ENCODE peak calls at places on chromosomes 16 and 17, in seven cellular contexts. One of them, this sample, is unnamed. For H3K36me3, the result is how much of the 10 kb centered on the place peaks cover.

GRCh38 chr16:49280022-49280741 is 1.5 kb downstream of the CBLN1 start:
- DNase-seq in Peyer's patch: no peak
- DNase-seq in thoracic aorta: no peak
- DNase-seq in BE2C: no peak
- DNase-seq in fibroblast of lung: no peak
- DNase-seq in Caco-2: peak
- DNase-seq in sigmoid colon: no peak
- DNase-seq in this sample: peak

GRCh38 chr17:76570457-76570856 is 15.2 kb downstream of the ST6GALNAC2 start:
- DNase-seq in Peyer's patch: no peak
- DNase-seq in thoracic aorta: no peak
- DNase-seq in BE2C: no peak
- DNase-seq in fibroblast of lung: no peak
- DNase-seq in Caco-2: no peak
- DNase-seq in sigmoid colon: no peak
- DNase-seq in this sample: no peak

GRCh38 chr16:89187337-89188063 is 12.8 kb downstream of the SLC22A31 start:
- DNase-seq in Peyer's patch: no peak
- DNase-seq in thoracic aorta: no peak
- DNase-seq in BE2C: peak
- DNase-seq in fibroblast of lung: peak
- DNase-seq in Caco-2: no peak
- DNase-seq in sigmoid colon: no peak
- DNase-seq in this sample: peak

GRCh38 chr17:45355087-45355486 is 38.3 kb upstream of the MAP3K14 start:
- DNase-seq in Peyer's patch: peak
- DNase-seq in thoracic aorta: no peak
- DNase-seq in BE2C: no peak
- DNase-seq in fibroblast of lung: no peak
- DNase-seq in Caco-2: peak
- DNase-seq in sigmoid colon: peak
- DNase-seq in this sample: no peak

GRCh38 chr17:72430611-72431432 is 310.0 kb downstream of the SOX9 start:
- DNase-seq in Peyer's patch: peak
- DNase-seq in thoracic aorta: no peak
- DNase-seq in BE2C: no peak
- DNase-seq in fibroblast of lung: no peak
- DNase-seq in Caco-2: no peak
- DNase-seq in sigmoid colon: no peak
- DNase-seq in this sample: no peak

GRCh38 chr16:27154573-27155521 is 48.5 kb upstream of the KDM8 start:
- DNase-seq in Peyer's patch: peak
- DNase-seq in thoracic aorta: no peak
- DNase-seq in BE2C: peak
- DNase-seq in fibroblast of lung: peak
- DNase-seq in Caco-2: peak
- DNase-seq in sigmoid colon: peak
- DNase-seq in this sample: peak

GRCh38 chr17:17420561-17421269 is 56.1 kb upstream of the MED9 start:
- DNase-seq in Peyer's patch: peak
- DNase-seq in thoracic aorta: no peak
- DNase-seq in BE2C: no peak
- DNase-seq in fibroblast of lung: no peak
- DNase-seq in Caco-2: no peak
- DNase-seq in sigmoid colon: peak
- DNase-seq in this sample: peak

GRCh38 chr16:57628008-57628781 is at the start of gene ADGRG1:
- DNase-seq in Peyer's patch: peak
- DNase-seq in thoracic aorta: peak
- DNase-seq in BE2C: peak
- DNase-seq in fibroblast of lung: peak
- DNase-seq in Caco-2: peak
- DNase-seq in sigmoid colon: peak
- DNase-seq in this sample: peak

GRCh38 chr16:12764813-12765212 is 38.9 kb downstream of the CPPED1 start:
- DNase-seq in Peyer's patch: peak
- DNase-seq in thoracic aorta: no peak
- DNase-seq in BE2C: no peak
- DNase-seq in fibroblast of lung: no peak
- DNase-seq in Caco-2: no peak
- DNase-seq in sigmoid colon: no peak
- DNase-seq in this sample: no peak

GRCh38 chr16:56742030-56742984 is 12.4 kb downstream of the NUP93 start:
- DNase-seq in Peyer's patch: no peak
- DNase-seq in thoracic aorta: no peak
- DNase-seq in BE2C: no peak
- DNase-seq in fibroblast of lung: peak
- DNase-seq in Caco-2: peak
- DNase-seq in sigmoid colon: no peak
- DNase-seq in this sample: no peak

GRCh38 chr16:46673320-46674013 is 15.5 kb downstream of the VPS35 start:
- DNase-seq in Peyer's patch: peak
- DNase-seq in thoracic aorta: no peak
- DNase-seq in BE2C: peak
- DNase-seq in fibroblast of lung: peak
- DNase-seq in Caco-2: peak
- DNase-seq in sigmoid colon: no peak
- DNase-seq in this sample: peak

GRCh38 chr17:75242461-75243042 is 18.9 kb downstream of the GGA3 start:
- DNase-seq in Peyer's patch: peak
- DNase-seq in thoracic aorta: no peak
- DNase-seq in BE2C: no peak
- DNase-seq in fibroblast of lung: no peak
- DNase-seq in Caco-2: no peak
- DNase-seq in sigmoid colon: no peak
- DNase-seq in this sample: no peak

GRCh38 chr17:33118391-33118790 is 126.7 kb downstream of the SPACA3 start:
- DNase-seq in Peyer's patch: no peak
- DNase-seq in thoracic aorta: no peak
- DNase-seq in BE2C: no peak
- DNase-seq in fibroblast of lung: no peak
- DNase-seq in Caco-2: no peak
- DNase-seq in sigmoid colon: no peak
- DNase-seq in this sample: no peak

GRCh38 chr17:79484600-79485398 is 126.1 kb downstream of the RBFOX3 start:
- DNase-seq in Peyer's patch: no peak
- DNase-seq in thoracic aorta: no peak
- DNase-seq in BE2C: no peak
- DNase-seq in fibroblast of lung: no peak
- DNase-seq in Caco-2: no peak
- DNase-seq in sigmoid colon: no peak
- DNase-seq in this sample: no peak

GRCh38 chr17:50461550-50462132 is 7.0 kb downstream of the CHAD start:
- DNase-seq in Peyer's patch: no peak
- DNase-seq in thoracic aorta: no peak
- DNase-seq in BE2C: no peak
- DNase-seq in fibroblast of lung: no peak
- DNase-seq in Caco-2: no peak
- DNase-seq in sigmoid colon: no peak
- DNase-seq in this sample: no peak

GRCh38 chr17:10127819-10128375 is 70.5 kb downstream of the GAS7 start:
- DNase-seq in Peyer's patch: peak
- DNase-seq in thoracic aorta: peak
- DNase-seq in BE2C: no peak
- DNase-seq in fibroblast of lung: peak
- DNase-seq in Caco-2: no peak
- DNase-seq in sigmoid colon: peak
- DNase-seq in this sample: peak

GRCh38 chr16:1530883-1531637 is 2.4 kb upstream of the TMEM204 start:
- DNase-seq in Peyer's patch: no peak
- DNase-seq in thoracic aorta: no peak
- DNase-seq in BE2C: peak
- DNase-seq in fibroblast of lung: no peak
- DNase-seq in Caco-2: no peak
- DNase-seq in sigmoid colon: peak
- DNase-seq in this sample: no peak

GRCh38 chr17:17393976-17394375 is 82.8 kb upstream of the MED9 start:
- DNase-seq in Peyer's patch: no peak
- DNase-seq in thoracic aorta: no peak
- DNase-seq in BE2C: no peak
- DNase-seq in fibroblast of lung: no peak
- DNase-seq in Caco-2: no peak
- DNase-seq in sigmoid colon: no peak
- DNase-seq in this sample: no peak

GRCh38 chr17:58329035-58329807 is 626 bp upstream of the TSPOAP1 start:
- DNase-seq in Peyer's patch: peak
- DNase-seq in thoracic aorta: no peak
- DNase-seq in BE2C: no peak
- DNase-seq in fibroblast of lung: no peak
- DNase-seq in Caco-2: no peak
- DNase-seq in sigmoid colon: no peak
- DNase-seq in this sample: no peak

GRCh38 chr17:12918132-12918531 is 99.7 kb downstream of the ELAC2 start:
- DNase-seq in Peyer's patch: no peak
- DNase-seq in thoracic aorta: no peak
- DNase-seq in BE2C: no peak
- DNase-seq in fibroblast of lung: no peak
- DNase-seq in Caco-2: no peak
- DNase-seq in sigmoid colon: no peak
- DNase-seq in this sample: no peak

GRCh38 chr17:1577186-1577585 is 14.6 kb upstream of the PITPNA start:
- DNase-seq in Peyer's patch: peak
- DNase-seq in thoracic aorta: peak
- DNase-seq in BE2C: no peak
- DNase-seq in fibroblast of lung: peak
- DNase-seq in Caco-2: no peak
- DNase-seq in sigmoid colon: peak
- DNase-seq in this sample: peak

GRCh38 chr17:58193641-58194259 is 1.2 kb downstream of the EPX start:
- DNase-seq in Peyer's patch: no peak
- DNase-seq in thoracic aorta: no peak
- DNase-seq in BE2C: no peak
- DNase-seq in fibroblast of lung: no peak
- DNase-seq in Caco-2: no peak
- DNase-seq in sigmoid colon: no peak
- DNase-seq in this sample: no peak

GRCh38 chr16:67165121-67166034 is 833 bp downstream of the HSF4 start:
- DNase-seq in Peyer's patch: peak
- DNase-seq in thoracic aorta: no peak
- DNase-seq in BE2C: no peak
- DNase-seq in fibroblast of lung: peak
- DNase-seq in Caco-2: no peak
- DNase-seq in sigmoid colon: no peak
- DNase-seq in this sample: peak

GRCh38 chr16:80614908-80615696 is 74.3 kb downstream of the DYNLRB2 start:
- DNase-seq in Peyer's patch: no peak
- DNase-seq in thoracic aorta: no peak
- DNase-seq in BE2C: no peak
- DNase-seq in fibroblast of lung: peak
- DNase-seq in Caco-2: no peak
- DNase-seq in sigmoid colon: no peak
- DNase-seq in this sample: no peak

GRCh38 chr17:76163919-76164318 is 22.9 kb upstream of the FOXJ1 start:
- DNase-seq in Peyer's patch: no peak
- DNase-seq in thoracic aorta: no peak
- DNase-seq in BE2C: no peak
- DNase-seq in fibroblast of lung: no peak
- DNase-seq in Caco-2: no peak
- DNase-seq in sigmoid colon: no peak
- DNase-seq in this sample: no peak

GRCh38 chr16:10876799-10877341 is at the start of gene CIITA:
- DNase-seq in Peyer's patch: peak
- DNase-seq in thoracic aorta: peak
- DNase-seq in BE2C: no peak
- DNase-seq in fibroblast of lung: peak
- DNase-seq in Caco-2: no peak
- DNase-seq in sigmoid colon: peak
- DNase-seq in this sample: peak

GRCh38 chr17:78448356-78448993 is 70.0 kb downstream of the PGS1 start:
- DNase-seq in Peyer's patch: no peak
- DNase-seq in thoracic aorta: no peak
- DNase-seq in BE2C: no peak
- DNase-seq in fibroblast of lung: no peak
- DNase-seq in Caco-2: no peak
- DNase-seq in sigmoid colon: no peak
- DNase-seq in this sample: no peak
- TF ChIP-seq CTCF in Peyer's patch: no peak
- TF ChIP-seq CTCF in thoracic aorta: no peak
- TF ChIP-seq CTCF in BE2C: peak
- TF ChIP-seq CTCF in fibroblast of lung: peak
- TF ChIP-seq CTCF in Caco-2: peak
- TF ChIP-seq CTCF in sigmoid colon: no peak
- TF ChIP-seq CTCF in this sample: peak

GRCh38 chr16:9212621-9213020 is 121.2 kb downstream of the HAPSTR1 start:
- DNase-seq in Peyer's patch: no peak
- DNase-seq in thoracic aorta: no peak
- DNase-seq in BE2C: no peak
- DNase-seq in fibroblast of lung: no peak
- DNase-seq in Caco-2: no peak
- DNase-seq in sigmoid colon: no peak
- DNase-seq in this sample: no peak
- H3K36me3 ChIP-seq in Peyer's patch: under half
- H3K36me3 ChIP-seq in thoracic aorta: under half
- H3K36me3 ChIP-seq in BE2C: under half
- H3K36me3 ChIP-seq in fibroblast of lung: under half
- H3K36me3 ChIP-seq in Caco-2: under half
- H3K36me3 ChIP-seq in sigmoid colon: under half
- H3K36me3 ChIP-seq in this sample: under half

DNA sequence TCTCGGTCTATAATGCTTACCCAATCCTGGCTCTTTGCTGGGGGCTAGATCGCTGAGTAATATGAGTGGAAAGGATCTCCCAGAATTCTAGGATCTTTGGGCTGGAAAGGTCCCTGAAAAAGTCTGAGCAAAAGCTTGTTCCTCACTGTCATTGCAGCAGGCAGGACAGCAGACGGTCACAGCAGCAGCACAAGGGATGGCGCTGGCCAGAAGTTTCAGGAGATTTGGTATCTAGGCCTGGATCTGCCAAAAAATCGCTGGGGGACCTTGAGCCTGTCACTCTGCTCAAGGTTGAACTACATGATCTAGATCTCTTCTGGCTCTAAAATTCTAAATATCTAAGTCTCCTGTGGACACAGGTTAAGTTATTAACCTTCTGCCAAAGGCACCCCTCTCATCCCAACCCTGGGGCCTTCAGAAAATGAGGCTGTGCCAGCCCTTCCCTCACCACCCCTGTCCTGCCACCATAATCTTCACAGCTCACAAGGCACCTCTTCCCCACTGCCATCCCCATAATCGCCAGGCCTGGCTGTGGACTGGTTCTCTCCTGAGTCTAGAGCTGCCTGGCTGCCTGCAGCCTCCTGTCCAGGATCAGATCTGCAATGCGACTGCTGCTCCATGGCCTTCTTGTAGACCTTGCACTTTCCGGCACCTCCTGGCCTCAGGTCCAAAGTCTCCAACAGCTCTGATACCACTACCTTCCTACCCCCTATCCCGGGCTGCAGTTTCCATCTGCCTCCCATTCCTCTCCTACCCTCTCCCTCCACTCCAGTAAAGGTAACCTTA is 10.2 kb downstream of the MYO18A start:
- DNase-seq in Peyer's patch: peak
- DNase-seq in thoracic aorta: no peak
- DNase-seq in BE2C: no peak
- DNase-seq in fibroblast of lung: no peak
- DNase-seq in Caco-2: no peak
- DNase-seq in sigmoid colon: no peak
- DNase-seq in this sample: no peak
- H3K4me3 ChIP-seq in Peyer's patch: no peak
- H3K4me3 ChIP-seq in thoracic aorta: no peak
- H3K4me3 ChIP-seq in BE2C: no peak
- H3K4me3 ChIP-seq in fibroblast of lung: no peak
- H3K4me3 ChIP-seq in Caco-2: no peak
- H3K4me3 ChIP-seq in sigmoid colon: no peak
- H3K4me3 ChIP-seq in this sample: no peak

GRCh38 chr17:8572767-8573166 is 57.8 kb downstream of the MYH10 start:
- DNase-seq in Peyer's patch: no peak
- DNase-seq in thoracic aorta: no peak
- DNase-seq in BE2C: no peak
- DNase-seq in fibroblast of lung: no peak
- DNase-seq in Caco-2: no peak
- DNase-seq in sigmoid colon: no peak
- DNase-seq in this sample: no peak
- TF ChIP-seq CTCF in Peyer's patch: no peak
- TF ChIP-seq CTCF in thoracic aorta: no peak
- TF ChIP-seq CTCF in BE2C: peak
- TF ChIP-seq CTCF in fibroblast of lung: peak
- TF ChIP-seq CTCF in Caco-2: no peak
- TF ChIP-seq CTCF in sigmoid colon: no peak
- TF ChIP-seq CTCF in this sample: peak

This sample was measured in cardiac muscle cell.